ENCODE peak calls at places on chromosome 14, in four cellular contexts. Z, H, R and E are unnamed samples.

GRCh38 chr14:100834441-100835277 is 8.7 kb downstream of the MEG3 start:
- DNase-seq in Z (no peak), H (no peak), R (no peak), E (no peak)

GRCh38 chr14:54182419-54183040 is 214.3 kb upstream of the CDKN3 start:
- DNase-seq in Z (no peak), H (peak), R (no peak), E (peak)

GRCh38 chr14:74577247-74577947 is 34.6 kb downstream of the LTBP2 start:
- DNase-seq in Z (no peak), H (no peak), R (no peak), E (no peak)

GRCh38 chr14:69298131-69299071 is 38.4 kb downstream of the GALNT16 start:
- DNase-seq in Z (no peak), H (no peak), R (no peak), E (no peak)

GRCh38 chr14:94677239-94677612 is 65.0 kb downstream of the SERPINA3 start:
- DNase-seq in Z (no peak), H (no peak), R (no peak), E (no peak)

GRCh38 chr14:50335989-50336391 is 23.9 kb downstream of the DMAC2L start:
- DNase-seq in Z (peak), H (no peak), R (no peak), E (peak)

GRCh38 chr14:30949651-30950050 is 75.3 kb downstream of the COCH start:
- DNase-seq in Z (no peak), H (no peak), R (no peak), E (peak)

GRCh38 chr14:83991666-83992065 is 1538.3 kb upstream of the FLRT2 start:
- DNase-seq in Z (no peak), H (no peak), R (no peak), E (no peak)

GRCh38 chr14:90060965-90061848 is 587 bp upstream of the KCNK13 start:
- DNase-seq in Z (no peak), H (no peak), R (no peak), E (no peak)

GRCh38 chr14:105860615-105861580 is 334.5 kb downstream of the TMEM121 start:
- DNase-seq in Z (no peak), H (no peak), R (no peak), E (no peak)

GRCh38 chr14:90815817-90816662 is at the start of gene TTC7B:
- DNase-seq in Z (peak), H (no peak), R (no peak), E (no peak)

GRCh38 chr14:100004392-100004791 is 60.8 kb upstream of the EVL start:
- DNase-seq in Z (no peak), H (no peak), R (no peak), E (no peak)

GRCh38 chr14:23578560-23579310 is at the start of gene JPH4:
- DNase-seq in Z (no peak), H (no peak), R (no peak), E (no peak)

GRCh38 chr14:56891226-56891625 is 80.9 kb upstream of the OTX2 start:
- DNase-seq in Z (no peak), H (no peak), R (no peak), E (no peak)

GRCh38 chr14:69059658-69060648 is 80.9 kb upstream of the ACTN1 start:
- DNase-seq in Z (no peak), H (no peak), R (no peak), E (peak)

GRCh38 chr14:77130386-77130785 is 11.2 kb downstream of the ZDHHC22 start:
- DNase-seq in Z (no peak), H (no peak), R (no peak), E (no peak)

GRCh38 chr14:30292591-30292990 is 266.4 kb upstream of the G2E3 start:
- DNase-seq in Z (no peak), H (no peak), R (no peak), E (no peak)

GRCh38 chr14:75877292-75877691 is 104.5 kb downstream of the TGFB3 start:
- DNase-seq in Z (no peak), H (no peak), R (no peak), E (no peak)

GRCh38 chr14:61145258-61145902 is 135.8 kb downstream of the TMEM30B start:
- DNase-seq in Z (no peak), H (no peak), R (no peak), E (no peak)

GRCh38 chr14:33343016-33343415 is 404.3 kb downstream of the NPAS3 start:
- DNase-seq in Z (no peak), H (no peak), R (no peak), E (no peak)

GRCh38 chr14:24058260-24058950 is 6.6 kb downstream of the CARMIL3 start:
- DNase-seq in Z (peak), H (peak), R (no peak), E (peak)

GRCh38 chr14:89279649-89280232 is 137.3 kb downstream of the FOXN3 start:
- DNase-seq in Z (no peak), H (no peak), R (no peak), E (no peak)

GRCh38 chr14:90513151-90514014 is 116.6 kb downstream of the CALM1 start:
- DNase-seq in Z (no peak), H (peak), R (no peak), E (no peak)

GRCh38 chr14:73467800-73468199 is 9.5 kb upstream of the NUMB start:
- DNase-seq in Z (peak), H (no peak), R (no peak), E (no peak)

GRCh38 chr14:30180219-30180618 is 252.6 kb upstream of the PRKD1 start:
- DNase-seq in Z (no peak), H (no peak), R (no peak), E (no peak)

GRCh38 chr14:104149617-104150141 is 11.3 kb downstream of the KIF26A start:
- DNase-seq in Z (no peak), H (no peak), R (no peak), E (peak)

GRCh38 chr14:24984846-24985589 is 64.9 kb downstream of the STXBP6 start:
- DNase-seq in Z (peak), H (no peak), R (no peak), E (peak)

DNA sequence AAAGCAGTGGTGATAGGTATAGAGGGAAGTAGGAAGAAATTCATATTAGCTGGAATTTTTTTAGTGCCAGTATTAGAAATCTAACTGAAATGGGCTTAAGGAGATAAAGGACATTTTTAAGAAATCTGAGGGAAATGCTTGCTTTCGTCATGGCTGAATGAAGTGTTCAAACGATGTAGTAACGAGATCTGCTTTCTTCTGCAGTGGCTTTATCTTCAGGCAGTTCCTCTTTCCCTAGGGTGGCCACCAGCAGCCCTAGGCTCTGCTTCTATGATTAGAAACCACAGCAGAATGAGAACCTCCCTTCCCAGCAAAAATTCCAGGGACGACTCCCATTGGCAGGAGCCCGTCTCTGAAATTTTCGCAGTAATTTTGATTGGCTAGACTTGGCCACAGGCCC is 163.9 kb upstream of the FRMD6 start:
- DNase-seq in Z (no peak), H (no peak), R (no peak), E (no peak)
- H3K9ac ChIP-seq in Z (no peak), H (no peak), R (no peak), E (no peak)

GRCh38 chr14:37586783-37587428 is 8.1 kb downstream of the FOXA1 start:
- DNase-seq in Z (no peak), H (no peak), R (no peak), E (no peak)
- TF ChIP-seq EZH2 in Z (no peak), H (no peak), R (no peak), E (no peak)

GRCh38 chr14:96639550-96639949 is 137.4 kb downstream of the PAPOLA start:
- DNase-seq in Z (no peak), H (no peak), R (no peak), E (no peak)
- TF ChIP-seq MYC in Z (no peak), H (no peak), R (no peak), E (no peak)

GRCh38 chr14:70934084-70934483 is 26.8 kb downstream of the PCNX1 start:
- DNase-seq in Z (no peak), H (no peak), R (no peak), E (no peak)

GRCh38 chr14:70931008-70931407 is 23.7 kb downstream of the PCNX1 start:
- DNase-seq in Z (no peak), H (no peak), R (no peak), E (no peak)

GRCh38 chr14:70935135-70935534 is 27.9 kb downstream of the PCNX1 start:
- DNase-seq in Z (no peak), H (no peak), R (no peak), E (peak)

DNA sequence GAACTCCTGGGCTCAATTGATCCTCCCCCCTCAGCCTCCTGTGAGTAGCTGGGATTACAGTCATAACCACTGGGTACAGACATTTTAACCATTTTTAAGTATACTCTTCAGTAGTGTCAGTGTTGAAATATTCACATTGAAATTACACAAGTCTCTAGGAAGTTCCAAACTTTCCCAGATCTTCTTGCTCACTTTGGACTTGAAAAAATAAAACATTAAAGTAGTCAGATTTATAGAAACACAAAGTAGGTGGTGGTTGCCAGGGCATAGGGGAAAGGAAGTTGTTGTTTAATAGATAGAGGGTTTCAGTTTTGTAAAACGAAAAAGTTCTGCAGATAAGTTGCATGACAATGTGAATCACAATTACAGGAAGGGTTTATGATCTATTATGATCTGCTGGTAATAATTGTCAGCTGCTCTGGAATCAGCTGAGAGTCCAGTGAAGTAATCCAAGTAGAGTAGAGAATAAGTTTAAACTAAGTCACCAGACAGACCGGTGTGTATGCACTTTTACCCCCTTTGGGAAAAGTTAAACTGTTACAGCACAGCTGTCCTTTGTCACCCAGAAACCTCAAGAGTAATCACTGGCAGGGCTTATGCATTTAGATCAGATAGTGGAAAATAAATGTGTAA is 27.4 kb downstream of the PCNX1 start:
- DNase-seq in Z (no peak), H (peak), R (peak), E (peak)
- H3K9ac ChIP-seq in Z (no peak), H (no peak), R (peak), E (no peak)

GRCh38 chr14:34548472-34548981 is 9.0 kb upstream of the EAPP start:
- DNase-seq in Z (peak), H (no peak), R (no peak), E (no peak)
- TF ChIP-seq EZH2 in Z (no peak), H (no peak), R (no peak), E (no peak)